ENCODE peak calls at places on chromosomes 16 and 17, in nine cellular contexts. G, W, V, K, U, T, D, I and B are unnamed samples.

GRCh38 chr16:10871157-10871991 is 5.6 kb upstream of the CIITA start:
- DNase-seq in G (peak; percentile 57), W (peak; percentile 24), V (no peak), K (peak; percentile 93), U (peak; percentile 61), T (no peak), D (peak; percentile 36), I (no peak), B (peak; percentile 19)

GRCh38 chr17:42317256-42317966 is 29.1 kb downstream of the STAT5A start:
- DNase-seq in G (no peak), W (no peak), V (no peak), K (no peak), U (no peak), T (no peak), D (no peak), I (peak; percentile 33), B (no peak)

GRCh38 chr16:88856122-88856827 is 472 bp downstream of the GALNS start:
- DNase-seq in G (peak; percentile 14), W (peak; percentile 42), V (peak; percentile 31), K (no peak), U (no peak), T (peak; percentile 6), D (peak; percentile 38), I (no peak), B (no peak)

GRCh38 chr17:31060814-31061550 is 33.8 kb upstream of the NF1 start:
- DNase-seq in G (no peak), W (no peak), V (no peak), K (no peak), U (no peak), T (no peak), D (no peak), I (no peak), B (no peak)

GRCh38 chr17:82377924-82378740 is 6.6 kb downstream of the UTS2R start:
- DNase-seq in G (no peak), W (no peak), V (no peak), K (no peak), U (no peak), T (no peak), D (no peak), I (no peak), B (no peak)

GRCh38 chr17:38704645-38705522 is at the start of gene MLLT6:
- DNase-seq in G (peak; percentile 72), W (peak; percentile 81), V (peak; percentile 84), K (peak; percentile 80), U (peak; percentile 78), T (peak; percentile 73), D (peak; percentile 83), I (peak; percentile 91), B (peak; percentile 72)

GRCh38 chr16:69938981-69939820 is 11.9 kb upstream of the CLEC18A start:
- DNase-seq in G (no peak), W (no peak), V (no peak), K (no peak), U (no peak), T (no peak), D (no peak), I (no peak), B (no peak)

GRCh38 chr16:11535494-11535893 is 51.2 kb downstream of the LITAF start:
- DNase-seq in G (peak; percentile 57), W (no peak), V (no peak), K (no peak), U (no peak), T (no peak), D (no peak), I (no peak), B (no peak)

GRCh38 chr17:50345443-50346312 is at the start of gene XYLT2:
- DNase-seq in G (peak; percentile 86), W (peak; percentile 90), V (peak; percentile 93), K (peak; percentile 90), U (peak; percentile 77), T (peak; percentile 86), D (peak; percentile 90), I (peak; percentile 95), B (peak; percentile 75)

GRCh38 chr16:67271446-67271845 is 7.9 kb upstream of the PLEKHG4 start:
- DNase-seq in G (no peak), W (no peak), V (no peak), K (no peak), U (no peak), T (no peak), D (no peak), I (no peak), B (no peak)

GRCh38 chr17:11618861-11619566 is 20.7 kb downstream of the DNAH9 start:
- DNase-seq in G (peak; percentile 72), W (no peak), V (no peak), K (peak; percentile 98), U (no peak), T (no peak), D (no peak), I (peak; percentile 40), B (peak; percentile 13)

GRCh38 chr16:30904114-30904780 is 7.8 kb downstream of the CTF1 start:
- DNase-seq in G (no peak), W (no peak), V (no peak), K (no peak), U (no peak), T (no peak), D (no peak), I (peak; percentile 4), B (no peak)

GRCh38 chr17:77455111-77455877 is 314.5 kb downstream of the SEC14L1 start:
- DNase-seq in G (no peak), W (peak; percentile 13), V (no peak), K (no peak), U (peak; percentile 83), T (no peak), D (no peak), I (no peak), B (no peak)
- H3K4me1 ChIP-seq in G (peaks cover 45% of the 10 kb centered on the region), W (peaks cover 87% of the 10 kb centered on the region), V (peaks cover 69% of the 10 kb centered on the region), K (peaks cover 76% of the 10 kb centered on the region), U (peaks cover 37% of the 10 kb centered on the region), T (peaks cover 64% of the 10 kb centered on the region), D (peaks cover 28% of the 10 kb centered on the region), I (peaks cover 73% of the 10 kb centered on the region), B (peaks cover 24% of the 10 kb centered on the region)

GRCh38 chr16:86200722-86201121 is 301.8 kb downstream of the IRF8 start:
- DNase-seq in G (no peak), W (no peak), V (no peak), K (no peak), U (no peak), T (no peak), D (no peak), I (no peak), B (no peak)
- H3K27me3 ChIP-seq in G (peaks cover 21% of the 10 kb centered on the region), W (peaks cover 62% of the 10 kb centered on the region), V (no peaks in the 10 kb centered on the region), K (no peaks in the 10 kb centered on the region), U (peaks cover 5% of the 10 kb centered on the region), T (peaks cover 4% of the 10 kb centered on the region), D (peaks cover 16% of the 10 kb centered on the region), I (no peaks in the 10 kb centered on the region), B (no peaks in the 10 kb centered on the region)

DNA sequence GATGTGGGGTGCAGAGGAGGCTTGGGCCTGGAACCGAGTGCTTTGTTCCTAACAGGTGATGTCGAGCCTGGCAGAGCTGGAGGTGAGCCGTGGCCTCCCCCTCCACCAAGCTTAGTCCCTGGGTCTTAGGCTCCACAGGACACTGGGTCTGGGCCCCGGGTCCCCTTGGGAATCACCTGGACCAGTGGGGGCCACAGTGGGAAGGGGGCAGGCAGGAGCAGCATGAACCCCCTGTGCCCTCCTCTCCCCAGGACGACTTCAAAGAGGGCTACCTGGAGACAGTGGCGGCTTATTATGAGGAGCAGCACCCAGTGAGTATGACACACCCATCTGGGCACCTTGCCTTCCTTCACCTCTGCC is 2.5 kb downstream of the IL32 start:
- DNase-seq in G (no peak), W (no peak), V (no peak), K (no peak), U (no peak), T (no peak), D (no peak), I (no peak), B (no peak)
- H3K4me3 ChIP-seq in G (no peak overlapping the region), W (peak overlapping the region; percentile 5), V (no peak overlapping the region), K (peak overlapping the region; percentile 11), U (no peak overlapping the region), T (peak overlapping the region; percentile 87), D (peak overlapping the region; percentile 73), I (no peak overlapping the region), B (no peak overlapping the region)

GRCh38 chr17:48830840-48831548 is at the start of gene CALCOCO2:
- DNase-seq in G (peak; percentile 95), W (peak; percentile 94), V (peak; percentile 97), K (peak; percentile 97), U (peak; percentile 89), T (peak; percentile 86), D (peak; percentile 95), I (peak; percentile 98), B (peak; percentile 90)

GRCh38 chr17:48832491-48832890 is 1.7 kb downstream of the CALCOCO2 start:
- DNase-seq in G (no peak), W (no peak), V (peak; percentile 30), K (no peak), U (no peak), T (no peak), D (no peak), I (no peak), B (no peak)

GRCh38 chr17:48834973-48835372 is 4.1 kb downstream of the CALCOCO2 start:
- DNase-seq in G (no peak), W (no peak), V (no peak), K (no peak), U (no peak), T (no peak), D (no peak), I (no peak), B (no peak)

GRCh38 chr17:48835971-48836370 is 5.1 kb downstream of the CALCOCO2 start:
- DNase-seq in G (peak; percentile 42), W (no peak), V (no peak), K (no peak), U (no peak), T (no peak), D (no peak), I (no peak), B (no peak)

DNA sequence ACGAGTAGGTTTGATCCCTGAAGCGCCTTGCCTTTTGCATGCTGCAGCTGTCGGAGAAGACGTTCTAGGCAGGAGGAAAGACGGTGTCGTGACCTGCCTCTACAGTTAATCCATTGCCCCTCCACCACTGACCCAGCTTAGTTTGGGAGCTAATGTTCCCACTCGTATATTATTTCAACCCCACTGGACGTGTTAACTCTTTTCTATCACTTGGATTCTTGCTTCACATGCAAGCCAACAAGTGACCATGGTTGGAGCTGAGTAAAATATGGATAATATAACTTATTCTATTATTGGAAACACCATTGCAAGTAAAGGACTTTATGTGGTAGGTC is 681 bp downstream of the CALCOCO2 start:
- DNase-seq in G (no peak), W (no peak), V (no peak), K (no peak), U (no peak), T (no peak), D (no peak), I (no peak), B (no peak)
- H3K4me1 ChIP-seq in G (no peaks in the 10 kb centered on the region), W (peaks cover 49% of the 10 kb centered on the region), V (peaks cover 7% of the 10 kb centered on the region), K (peaks cover 21% of the 10 kb centered on the region), U (no peaks in the 10 kb centered on the region), T (peaks cover 17% of the 10 kb centered on the region), D (peaks cover 41% of the 10 kb centered on the region), I (peaks cover 10% of the 10 kb centered on the region), B (no peaks in the 10 kb centered on the region)

DNA sequence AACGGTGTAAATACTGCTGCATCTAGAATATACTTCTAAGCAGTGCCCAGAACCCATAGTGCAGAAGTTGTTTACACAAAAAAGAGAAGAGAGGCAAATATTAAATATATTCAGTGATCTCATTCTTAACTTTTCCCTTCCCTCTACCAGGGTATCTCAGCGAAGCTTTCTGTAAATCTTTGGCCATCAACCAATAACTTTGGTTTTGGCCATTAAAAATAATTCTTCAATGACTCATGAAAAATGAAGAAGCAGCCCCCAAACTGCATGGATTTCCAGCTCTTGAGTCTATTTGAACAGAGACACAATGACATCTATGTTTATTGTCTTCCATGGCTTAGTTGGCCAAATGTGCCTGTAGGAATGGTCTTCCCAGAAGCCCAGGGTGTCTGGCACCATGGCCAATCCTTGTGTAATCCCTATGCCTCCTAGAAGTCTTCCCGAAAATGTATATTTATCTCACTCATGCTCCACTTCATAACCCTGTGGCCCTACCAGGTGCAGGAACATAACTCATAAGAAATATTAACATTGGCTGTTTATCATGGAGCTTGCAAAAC is 646.6 kb downstream of the TOX3 start:
- DNase-seq in G (no peak), W (no peak), V (no peak), K (no peak), U (peak; percentile 64), T (no peak), D (no peak), I (no peak), B (peak; percentile 11)
- H3K27me3 ChIP-seq in G (no peaks in the 10 kb centered on the region), W (no peaks in the 10 kb centered on the region), V (no peaks in the 10 kb centered on the region), K (no peaks in the 10 kb centered on the region), U (no peaks in the 10 kb centered on the region), T (no peaks in the 10 kb centered on the region), D (no peaks in the 10 kb centered on the region), I (no peaks in the 10 kb centered on the region), B (no peaks in the 10 kb centered on the region)